ENCODE peak calls at places on chromosomes 6 and 20, in four cellular contexts. P is mesenchymal stem cell, B is H9, J is IMR-90. V is an unnamed sample.

GRCh38 chr6:509676-510075 is 118.1 kb downstream of the IRF4 start:
- DNase-seq in P (peak), B (no peak), J (no peak), V (no peak)

GRCh38 chr6:7035837-7036249 is 71.9 kb upstream of the RREB1 start:
- DNase-seq in P (no peak), B (no peak), J (no peak), V (no peak)

GRCh38 chr6:83708546-83708969 is 343 bp downstream of the SNAP91 start:
- DNase-seq in P (peak), B (peak), J (no peak), V (no peak)

GRCh38 chr6:154039231-154039842 is at the start of gene OPRM1:
- DNase-seq in P (peak), B (peak), J (no peak), V (peak)

GRCh38 chr6:47977314-47977713 is 133.7 kb downstream of the PTCHD4 start:
- DNase-seq in P (no peak), B (no peak), J (no peak), V (no peak)

GRCh38 chr20:8693709-8694108 is 375.2 kb upstream of the PLCB4 start:
- DNase-seq in P (peak), B (no peak), J (peak), V (no peak)

GRCh38 chr20:708956-709355 is 33.4 kb upstream of the SCRT2 start:
- DNase-seq in P (no peak), B (peak), J (no peak), V (no peak)

GRCh38 chr6:30043744-30044143 is 17.3 kb upstream of the POLR1H start:
- DNase-seq in P (no peak), B (no peak), J (no peak), V (no peak)

GRCh38 chr20:44279228-44279627 is 31.8 kb downstream of the FITM2 start:
- DNase-seq in P (no peak), B (no peak), J (peak), V (no peak)

GRCh38 chr6:167662104-167662880 is 164.4 kb upstream of the AFDN start:
- DNase-seq in P (no peak), B (no peak), J (no peak), V (no peak)

GRCh38 chr6:104301921-104302320 is 557.8 kb downstream of the HACE1 start:
- DNase-seq in P (no peak), B (no peak), J (no peak), V (no peak)

GRCh38 chr6:30565772-30566171 is 5.5 kb upstream of the ABCF1 start:
- DNase-seq in P (peak), B (no peak), J (peak), V (no peak)

GRCh38 chr20:17442588-17442987 is 88.6 kb downstream of the BFSP1 start:
- DNase-seq in P (no peak), B (peak), J (no peak), V (no peak)

GRCh38 chr6:166162599-166163342 is 4.9 kb downstream of the TBXT start:
- DNase-seq in P (no peak), B (no peak), J (no peak), V (no peak)

GRCh38 chr6:27478706-27479318 is 5.9 kb upstream of the ZNF184 start:
- DNase-seq in P (peak), B (peak), J (peak), V (peak)

GRCh38 chr6:133814797-133815196 is 74.1 kb upstream of the TCF21 start:
- DNase-seq in P (peak), B (no peak), J (peak), V (no peak)

GRCh38 chr20:4507288-4507719 is 214.4 kb upstream of the PRND start:
- DNase-seq in P (peak), B (no peak), J (peak), V (no peak)

GRCh38 chr20:47773381-47773786 is 11.9 kb downstream of the SULF2 start:
- DNase-seq in P (no peak), B (no peak), J (no peak), V (no peak)

GRCh38 chr20:7094438-7094997 is 327.0 kb downstream of the BMP2 start:
- DNase-seq in P (peak), B (peak), J (peak), V (no peak)

GRCh38 chr6:158608221-158608620 is 36.3 kb downstream of the DYNLT1 start:
- DNase-seq in P (no peak), B (no peak), J (no peak), V (no peak)

GRCh38 chr6:155315516-155315871 is 1.2 kb upstream of the TFB1M start:
- DNase-seq in P (peak), B (no peak), J (no peak), V (no peak)

GRCh38 chr6:150881911-150882481 is 16.5 kb downstream of the MTHFD1L start:
- DNase-seq in P (peak), B (no peak), J (peak), V (no peak)

GRCh38 chr6:157599191-157599590 is 218.2 kb downstream of the ZDHHC14 start:
- DNase-seq in P (no peak), B (no peak), J (no peak), V (no peak)

GRCh38 chr6:70060680-70061079 is 194.3 kb downstream of the COL19A1 start:
- DNase-seq in P (no peak), B (no peak), J (no peak), V (no peak)

GRCh38 chr6:116801971-116802370 is 26.9 kb downstream of the GPRC6A start:
- DNase-seq in P (no peak), B (no peak), J (no peak), V (no peak)

GRCh38 chr6:62891065-62891647 is 320.1 kb upstream of the FKBP1C start:
- DNase-seq in P (peak), B (no peak), J (no peak), V (no peak)

GRCh38 chr6:28634758-28635546 is 109.3 kb downstream of the GPX5 start:
- DNase-seq in P (peak), B (peak), J (no peak), V (no peak)

GRCh38 chr6:56693988-56694387 is 51.3 kb upstream of the DST start:
- DNase-seq in P (no peak), B (no peak), J (no peak), V (no peak)

GRCh38 chr20:61117725-61118124 is 134.3 kb upstream of the CDH4 start:
- DNase-seq in P (peak), B (no peak), J (peak), V (no peak)

GRCh38 chr6:44256291-44257006 is 879 bp downstream of the SLC35B2 start:
- DNase-seq in P (no peak), B (peak), J (no peak), V (no peak)

GRCh38 chr20:57808266-57808866 is 98.6 kb upstream of the PMEPA1 start:
- DNase-seq in P (no peak), B (no peak), J (no peak), V (no peak)
- H3K14ac ChIP-seq in P (no peak), B (no peak), J (no peak), V (no peak)

GRCh38 chr6:33272358-33273128 is 668 bp downstream of the RPS18 start:
- DNase-seq in P (no peak), B (no peak), J (no peak), V (no peak)
- H3K14ac ChIP-seq in P (no peak), B (peak), J (peak), V (no peak)

DNA sequence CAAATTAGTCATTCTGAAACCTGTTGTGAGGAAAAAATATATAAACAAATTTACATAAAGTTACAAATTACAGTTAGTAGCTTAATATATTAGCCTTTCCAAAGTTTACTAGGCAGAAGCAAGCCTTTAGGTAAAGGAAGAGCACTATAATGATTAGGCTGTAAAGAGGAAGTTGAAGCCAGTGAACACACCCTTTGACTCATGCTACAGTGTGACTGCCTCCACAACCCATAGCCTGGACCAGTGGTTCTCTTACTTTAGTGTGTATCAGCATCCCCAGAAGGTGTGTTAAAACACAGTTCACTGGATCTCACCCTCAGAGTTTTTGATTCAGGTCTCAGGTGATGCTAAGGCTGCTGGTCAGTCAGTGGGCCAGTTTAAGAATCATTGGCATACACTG is 91.4 kb upstream of the DEFB112 start:
- DNase-seq in P (no peak), B (no peak), J (no peak), V (no peak)
- H3K14ac ChIP-seq in P (no peak), B (no peak), J (no peak), V (no peak)

DNA sequence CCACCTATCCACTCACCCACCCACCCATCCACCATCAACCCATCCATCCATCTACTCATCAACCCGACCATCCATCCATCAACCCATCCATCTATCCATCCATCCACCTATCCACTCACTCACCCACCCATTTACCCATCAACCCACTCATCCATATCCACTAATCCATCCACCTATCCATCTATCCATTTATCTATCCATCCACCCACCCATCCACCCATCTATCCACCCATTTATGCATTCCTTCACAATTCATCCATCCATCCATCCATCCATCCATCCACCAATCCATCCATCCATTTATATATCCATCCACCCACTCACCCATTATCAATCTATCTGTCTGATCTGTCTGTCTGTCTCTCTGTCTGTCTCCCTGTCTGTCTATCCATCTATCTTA is 14.1 kb downstream of the BPIFB4 start:
- DNase-seq in P (no peak), B (no peak), J (no peak), V (no peak)
- H3K14ac ChIP-seq in P (no peak), B (no peak), J (no peak), V (no peak)

GRCh38 chr20:33910056-33910455 is 83.7 kb upstream of the RALY start:
- DNase-seq in P (peak), B (no peak), J (peak), V (no peak)
- H3K14ac ChIP-seq in P (no peak), B (no peak), J (peak), V (no peak)

DNA sequence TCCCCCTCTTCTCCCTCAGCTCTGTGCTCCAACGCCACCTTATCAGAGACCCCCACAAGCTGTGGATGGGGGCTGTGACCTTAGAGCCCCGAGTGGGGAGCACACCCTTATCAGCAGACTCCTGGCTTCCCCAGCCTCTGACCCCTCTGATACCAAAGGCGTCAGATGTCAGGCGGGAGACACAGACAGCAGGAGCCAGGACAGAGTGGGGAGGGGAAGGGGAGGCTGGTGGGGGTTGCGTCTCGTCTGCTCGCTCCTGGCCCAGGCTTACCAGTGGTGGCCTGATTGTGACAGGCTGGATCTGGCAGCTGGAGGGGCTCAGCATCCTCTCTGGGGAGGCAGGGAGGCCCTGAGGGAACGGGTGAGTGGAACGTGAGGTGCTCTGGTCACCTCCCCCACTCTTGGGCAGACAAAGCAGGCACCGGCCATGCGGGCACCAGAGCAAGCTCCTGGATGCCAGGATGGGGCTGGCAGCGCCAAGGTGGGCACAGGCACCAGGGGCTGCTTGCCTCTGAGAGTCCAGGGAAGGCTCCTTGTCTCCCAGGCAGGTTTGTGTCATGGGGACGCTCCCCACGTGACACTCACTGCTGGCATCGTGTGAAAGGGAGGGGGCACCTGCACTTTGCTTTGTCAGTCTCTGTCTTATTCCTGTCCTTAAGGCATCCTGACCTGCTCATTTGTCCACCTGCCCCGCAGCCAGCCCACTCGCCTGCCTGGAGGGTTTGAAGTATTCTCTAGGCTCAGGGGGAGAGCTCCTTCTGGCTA is 27.8 kb upstream of the GATA5 start:
- DNase-seq in P (no peak), B (no peak), J (no peak), V (no peak)
- H3K14ac ChIP-seq in P (no peak), B (no peak), J (no peak), V (no peak)

DNA sequence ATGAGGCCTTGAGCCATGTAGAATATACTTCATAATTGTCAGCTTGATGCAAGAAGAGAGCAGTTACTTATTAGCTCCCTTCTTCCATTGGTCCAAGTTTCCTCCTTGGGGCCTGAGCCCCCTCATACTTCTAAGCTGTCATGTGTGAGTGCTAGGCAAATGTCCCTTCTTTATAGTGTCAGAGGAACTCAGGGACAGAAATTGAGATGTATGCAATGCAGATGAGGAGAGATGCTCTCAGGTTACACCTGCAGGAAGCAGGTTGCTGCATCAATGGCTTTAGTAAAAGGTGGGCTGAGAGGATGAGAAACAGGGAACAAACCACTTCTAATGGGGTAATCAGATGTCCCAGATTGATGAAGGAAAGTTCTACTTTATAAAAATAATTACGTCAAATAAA is 6.7 kb upstream of the PDSS2 start:
- DNase-seq in P (no peak), B (no peak), J (no peak), V (no peak)
- H3K14ac ChIP-seq in P (no peak), B (no peak), J (no peak), V (no peak)

GRCh38 chr6:53860511-53860910 is 65.7 kb downstream of the LRRC1 start:
- DNase-seq in P (no peak), B (no peak), J (no peak), V (no peak)
- H3K14ac ChIP-seq in P (no peak), B (no peak), J (no peak), V (no peak)

DNA sequence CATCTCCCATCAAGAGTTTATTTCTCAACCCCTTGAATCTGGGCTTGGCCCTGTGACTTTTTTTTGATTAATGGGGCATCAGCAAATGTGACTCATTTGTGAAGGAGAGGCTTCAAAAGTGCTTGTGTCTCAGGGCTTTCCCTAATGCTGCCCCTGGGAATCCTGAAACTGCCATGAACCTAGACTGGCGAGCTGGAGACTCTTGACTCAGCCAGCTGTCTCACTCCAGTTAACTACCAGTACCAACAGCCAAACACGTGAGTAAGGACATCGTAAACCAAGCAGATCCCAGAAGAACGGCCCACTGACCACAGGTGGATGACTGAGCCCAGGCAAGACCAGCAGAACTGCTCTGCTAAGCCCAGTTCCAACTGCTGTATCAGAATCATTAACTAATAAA is 72.8 kb upstream of the ADTRP start:
- DNase-seq in P (peak), B (no peak), J (peak), V (no peak)
- H3K14ac ChIP-seq in P (no peak), B (no peak), J (peak), V (no peak)